ENCODE peak calls at places on chromosomes 13 and 19, in seven cellular contexts. Q, H, Y, M, B, G and A are unnamed samples.

GRCh38 chr19:9721861-9722260 is 46.7 kb downstream of the ZNF846 start:
- DNase-seq in Q (no peak), H (no peak), Y (no peak), M (no peak), B (no peak), G (no peak), A (no peak)

GRCh38 chr19:3366761-3367571 is 583 bp downstream of the NFIC start:
- DNase-seq in Q (no peak), H (no peak), Y (no peak), M (peak; percentile 48), B (no peak), G (no peak), A (no peak)

GRCh38 chr19:46180701-46181385 is 32.8 kb downstream of the IGFL2 start:
- DNase-seq in Q (no peak), H (no peak), Y (no peak), M (no peak), B (peak; percentile 30), G (peak; percentile 15), A (peak; percentile 86)

GRCh38 chr19:32196690-32197420 is 148.6 kb upstream of the ZNF507 start:
- DNase-seq in Q (no peak), H (no peak), Y (no peak), M (no peak), B (no peak), G (no peak), A (no peak)

GRCh38 chr13:64248371-64249065 is 2832.9 kb upstream of the PCDH20 start:
- DNase-seq in Q (no peak), H (peak; percentile 8), Y (no peak), M (no peak), B (no peak), G (no peak), A (no peak)

GRCh38 chr13:99746857-99747710 is 224.5 kb downstream of the ZIC5 start:
- DNase-seq in Q (no peak), H (no peak), Y (no peak), M (no peak), B (no peak), G (no peak), A (no peak)

GRCh38 chr13:79749556-79749955 is 268.6 kb downstream of the NDFIP2 start:
- DNase-seq in Q (no peak), H (peak; percentile 16), Y (no peak), M (no peak), B (no peak), G (no peak), A (no peak)

GRCh38 chr13:90738881-90739280 is 608.6 kb upstream of the MIR17HG start:
- DNase-seq in Q (no peak), H (peak; percentile 30), Y (no peak), M (no peak), B (no peak), G (no peak), A (no peak)

GRCh38 chr13:113115363-113116205 is 7.0 kb upstream of the F10 start:
- DNase-seq in Q (peak; percentile 90), H (no peak), Y (no peak), M (no peak), B (no peak), G (no peak), A (no peak)

GRCh38 chr19:18204394-18205179 is 745 bp upstream of the RAB3A start:
- DNase-seq in Q (no peak), H (no peak), Y (no peak), M (peak; percentile 69), B (no peak), G (no peak), A (no peak)

GRCh38 chr13:110528371-110528770 is 33.2 kb downstream of the RAB20 start:
- DNase-seq in Q (no peak), H (peak; percentile 83), Y (no peak), M (no peak), B (no peak), G (no peak), A (no peak)

GRCh38 chr19:29503140-29503758 is 22.5 kb upstream of the VSTM2B start:
- DNase-seq in Q (no peak), H (no peak), Y (no peak), M (no peak), B (no peak), G (no peak), A (no peak)

GRCh38 chr13:31322025-31322424 is 122.2 kb downstream of the B3GLCT start:
- DNase-seq in Q (no peak), H (peak; percentile 89), Y (no peak), M (no peak), B (no peak), G (no peak), A (no peak)

GRCh38 chr19:13060964-13061927 is 41.4 kb downstream of the LYL1 start:
- DNase-seq in Q (no peak), H (peak; percentile 78), Y (peak; percentile 53), M (peak; percentile 95), B (peak; percentile 78), G (peak; percentile 59), A (peak; percentile 74)

GRCh38 chr13:22428188-22428828 is 752.5 kb upstream of the SGCG start:
- DNase-seq in Q (no peak), H (peak; percentile 24), Y (no peak), M (no peak), B (no peak), G (no peak), A (no peak)

GRCh38 chr13:71320452-71320851 is 546.6 kb downstream of the DACH1 start:
- DNase-seq in Q (no peak), H (peak; percentile 68), Y (no peak), M (no peak), B (peak; percentile 1), G (no peak), A (no peak)

GRCh38 chr13:109123971-109124370 is 494.6 kb downstream of the MYO16 start:
- DNase-seq in Q (no peak), H (no peak), Y (no peak), M (no peak), B (no peak), G (no peak), A (no peak)

GRCh38 chr19:17829855-17830566 is 8.7 kb upstream of the INSL3 start:
- DNase-seq in Q (no peak), H (peak; percentile 29), Y (no peak), M (no peak), B (peak; percentile 92), G (peak; percentile 72), A (peak; percentile 72)

GRCh38 chr19:9324584-9324962 is 594 bp downstream of the ZNF559 start:
- DNase-seq in Q (no peak), H (no peak), Y (no peak), M (no peak), B (no peak), G (no peak), A (no peak)

GRCh38 chr13:103835052-103835451 is 768.8 kb upstream of the SLC10A2 start:
- DNase-seq in Q (no peak), H (no peak), Y (no peak), M (no peak), B (no peak), G (no peak), A (no peak)

GRCh38 chr13:113586661-113587479 is 2.3 kb downstream of the TFDP1 start:
- DNase-seq in Q (no peak), H (no peak), Y (no peak), M (no peak), B (no peak), G (no peak), A (no peak)

GRCh38 chr19:13064092-13064489 is 38.6 kb downstream of the LYL1 start:
- DNase-seq in Q (no peak), H (no peak), Y (no peak), M (no peak), B (no peak), G (no peak), A (no peak)

GRCh38 chr13:86608739-86609138 is 809.5 kb upstream of the SLITRK6 start:
- DNase-seq in Q (no peak), H (no peak), Y (no peak), M (no peak), B (no peak), G (no peak), A (no peak)

GRCh38 chr19:55070755-55071502 is 4.7 kb upstream of the EPS8L1 start:
- DNase-seq in Q (no peak), H (peak; percentile 45), Y (no peak), M (no peak), B (peak; percentile 100), G (peak; percentile 89), A (peak; percentile 99)

GRCh38 chr13:29165840-29166239 is 345.7 kb downstream of the MTUS2 start:
- DNase-seq in Q (no peak), H (peak; percentile 6), Y (no peak), M (no peak), B (no peak), G (no peak), A (no peak)

GRCh38 chr13:26022538-26023292 is 29.1 kb downstream of the SHISA2 start:
- DNase-seq in Q (no peak), H (peak; percentile 44), Y (no peak), M (no peak), B (peak; percentile 17), G (no peak), A (peak; percentile 77)

GRCh38 chr13:100212904-100213538 is 124.1 kb downstream of the PCCA start:
- DNase-seq in Q (no peak), H (no peak), Y (no peak), M (no peak), B (no peak), G (no peak), A (no peak)

GRCh38 chr13:44155422-44156293 is 218.0 kb upstream of the SERP2 start:
- DNase-seq in Q (no peak), H (peak; percentile 60), Y (no peak), M (peak; percentile 62), B (no peak), G (no peak), A (no peak)